ENCODE peak calls at places on chromosomes 2 and 18, in five cellular contexts. One of them, this sample, is unnamed. For H4K20me1, the result is how much of the 10 kb centered on the place peaks cover.

GRCh38 chr2:37449686-37450392 is 105.4 kb downstream of the QPCT start:
- DNase-seq in neural progenitor cell: no peak
- DNase-seq in IMR-90: peak
- DNase-seq in DND-41: no peak
- DNase-seq in fibroblast of lung: no peak
- DNase-seq in this sample: no peak

GRCh38 chr2:5164806-5165525 is 527.2 kb upstream of the SOX11 start:
- DNase-seq in neural progenitor cell: no peak
- DNase-seq in IMR-90: peak
- DNase-seq in DND-41: no peak
- DNase-seq in fibroblast of lung: peak
- DNase-seq in this sample: peak

GRCh38 chr2:234373060-234373459 is 123.8 kb downstream of the ARL4C start:
- DNase-seq in neural progenitor cell: no peak
- DNase-seq in IMR-90: no peak
- DNase-seq in DND-41: no peak
- DNase-seq in fibroblast of lung: no peak
- DNase-seq in this sample: no peak

GRCh38 chr2:3043726-3044125 is 333.9 kb downstream of the EIPR1 start:
- DNase-seq in neural progenitor cell: no peak
- DNase-seq in IMR-90: no peak
- DNase-seq in DND-41: no peak
- DNase-seq in fibroblast of lung: no peak
- DNase-seq in this sample: no peak

GRCh38 chr2:110768591-110768990 is 36.2 kb downstream of the ACOXL start:
- DNase-seq in neural progenitor cell: peak
- DNase-seq in IMR-90: no peak
- DNase-seq in DND-41: no peak
- DNase-seq in fibroblast of lung: no peak
- DNase-seq in this sample: no peak

GRCh38 chr2:42863751-42864150 is 71.4 kb upstream of the HAAO start:
- DNase-seq in neural progenitor cell: no peak
- DNase-seq in IMR-90: no peak
- DNase-seq in DND-41: no peak
- DNase-seq in fibroblast of lung: no peak
- DNase-seq in this sample: no peak

GRCh38 chr2:37168217-37168981 is 11.6 kb upstream of the EIF2AK2 start:
- DNase-seq in neural progenitor cell: peak
- DNase-seq in IMR-90: peak
- DNase-seq in DND-41: peak
- DNase-seq in fibroblast of lung: peak
- DNase-seq in this sample: no peak

GRCh38 chr2:126915903-126916302 is 17.2 kb downstream of the TEX51 start:
- DNase-seq in neural progenitor cell: no peak
- DNase-seq in IMR-90: no peak
- DNase-seq in DND-41: no peak
- DNase-seq in fibroblast of lung: no peak
- DNase-seq in this sample: no peak

GRCh38 chr2:215917953-215918620 is 95.3 kb downstream of the MREG start:
- DNase-seq in neural progenitor cell: no peak
- DNase-seq in IMR-90: peak
- DNase-seq in DND-41: no peak
- DNase-seq in fibroblast of lung: peak
- DNase-seq in this sample: no peak

GRCh38 chr18:7177131-7177744 is 53.7 kb upstream of the LRRC30 start:
- DNase-seq in neural progenitor cell: peak
- DNase-seq in IMR-90: peak
- DNase-seq in DND-41: no peak
- DNase-seq in fibroblast of lung: peak
- DNase-seq in this sample: peak

GRCh38 chr2:65749549-65749948 is 317.1 kb upstream of the SPRED2 start:
- DNase-seq in neural progenitor cell: no peak
- DNase-seq in IMR-90: peak
- DNase-seq in DND-41: no peak
- DNase-seq in fibroblast of lung: peak
- DNase-seq in this sample: no peak

GRCh38 chr2:234996467-234997270 is 44.9 kb downstream of the SH3BP4 start:
- DNase-seq in neural progenitor cell: peak
- DNase-seq in IMR-90: peak
- DNase-seq in DND-41: no peak
- DNase-seq in fibroblast of lung: peak
- DNase-seq in this sample: no peak

GRCh38 chr2:72834561-72834960 is 8.7 kb upstream of the EXOC6B start:
- DNase-seq in neural progenitor cell: no peak
- DNase-seq in IMR-90: no peak
- DNase-seq in DND-41: no peak
- DNase-seq in fibroblast of lung: no peak
- DNase-seq in this sample: no peak

GRCh38 chr18:9808530-9809241 is 77.1 kb upstream of the TXNDC2 start:
- DNase-seq in neural progenitor cell: peak
- DNase-seq in IMR-90: no peak
- DNase-seq in DND-41: no peak
- DNase-seq in fibroblast of lung: peak
- DNase-seq in this sample: no peak

GRCh38 chr2:157874997-157875719 is 972 bp downstream of the ACVR1 start:
- DNase-seq in neural progenitor cell: peak
- DNase-seq in IMR-90: peak
- DNase-seq in DND-41: no peak
- DNase-seq in fibroblast of lung: peak
- DNase-seq in this sample: no peak

GRCh38 chr18:55416791-55417190 is 171.2 kb downstream of the TCF4 start:
- DNase-seq in neural progenitor cell: no peak
- DNase-seq in IMR-90: no peak
- DNase-seq in DND-41: no peak
- DNase-seq in fibroblast of lung: peak
- DNase-seq in this sample: no peak

GRCh38 chr2:196066794-196067382 is 1.7 kb downstream of the DNAH7 start:
- DNase-seq in neural progenitor cell: peak
- DNase-seq in IMR-90: peak
- DNase-seq in DND-41: no peak
- DNase-seq in fibroblast of lung: peak
- DNase-seq in this sample: no peak

GRCh38 chr2:46351388-46352141 is 54.4 kb downstream of the EPAS1 start:
- DNase-seq in neural progenitor cell: no peak
- DNase-seq in IMR-90: no peak
- DNase-seq in DND-41: peak
- DNase-seq in fibroblast of lung: no peak
- DNase-seq in this sample: no peak

GRCh38 chr18:62486290-62486964 is 36.4 kb upstream of the ZCCHC2 start:
- DNase-seq in neural progenitor cell: no peak
- DNase-seq in IMR-90: peak
- DNase-seq in DND-41: no peak
- DNase-seq in fibroblast of lung: no peak
- DNase-seq in this sample: peak

GRCh38 chr18:8786766-8787670 is 81.7 kb downstream of the MTCL1 start:
- DNase-seq in neural progenitor cell: peak
- DNase-seq in IMR-90: no peak
- DNase-seq in DND-41: no peak
- DNase-seq in fibroblast of lung: no peak
- DNase-seq in this sample: peak

GRCh38 chr18:8536226-8536625 is 73.0 kb upstream of the RAB12 start:
- DNase-seq in neural progenitor cell: no peak
- DNase-seq in IMR-90: no peak
- DNase-seq in DND-41: no peak
- DNase-seq in fibroblast of lung: no peak
- DNase-seq in this sample: no peak

GRCh38 chr2:26458365-26459042 is 19.4 kb downstream of the OTOF start:
- DNase-seq in neural progenitor cell: no peak
- DNase-seq in IMR-90: no peak
- DNase-seq in DND-41: no peak
- DNase-seq in fibroblast of lung: no peak
- DNase-seq in this sample: no peak

GRCh38 chr18:25076980-25077780 is 274.8 kb downstream of the ZNF521 start:
- DNase-seq in neural progenitor cell: peak
- DNase-seq in IMR-90: no peak
- DNase-seq in DND-41: no peak
- DNase-seq in fibroblast of lung: no peak
- DNase-seq in this sample: no peak

GRCh38 chr2:10028407-10028987 is 14.9 kb upstream of the KLF11 start:
- DNase-seq in neural progenitor cell: peak
- DNase-seq in IMR-90: no peak
- DNase-seq in DND-41: no peak
- DNase-seq in fibroblast of lung: no peak
- DNase-seq in this sample: no peak

GRCh38 chr2:38716185-38716584 is 35.0 kb downstream of the SRSF7 start:
- DNase-seq in neural progenitor cell: no peak
- DNase-seq in IMR-90: peak
- DNase-seq in DND-41: no peak
- DNase-seq in fibroblast of lung: peak
- DNase-seq in this sample: no peak

GRCh38 chr2:170806548-170806947 is 10.1 kb upstream of the GAD1 start:
- DNase-seq in neural progenitor cell: no peak
- DNase-seq in IMR-90: no peak
- DNase-seq in DND-41: no peak
- DNase-seq in fibroblast of lung: no peak
- DNase-seq in this sample: no peak

GRCh38 chr18:55261253-55261652 is 302.0 kb upstream of the CCDC68 start:
- DNase-seq in neural progenitor cell: no peak
- DNase-seq in IMR-90: no peak
- DNase-seq in DND-41: no peak
- DNase-seq in fibroblast of lung: no peak
- DNase-seq in this sample: no peak

GRCh38 chr2:196096982-196097745 is 28.5 kb upstream of the DNAH7 start:
- DNase-seq in neural progenitor cell: no peak
- DNase-seq in IMR-90: no peak
- DNase-seq in DND-41: no peak
- DNase-seq in fibroblast of lung: no peak
- DNase-seq in this sample: no peak

GRCh38 chr2:270861-271260 is 6.1 kb downstream of the ACP1 start:
- DNase-seq in neural progenitor cell: no peak
- DNase-seq in IMR-90: no peak
- DNase-seq in DND-41: no peak
- DNase-seq in fibroblast of lung: no peak
- DNase-seq in this sample: no peak

GRCh38 chr2:70668432-70668831 is 99.6 kb downstream of the ADD2 start:
- DNase-seq in neural progenitor cell: no peak
- DNase-seq in IMR-90: no peak
- DNase-seq in DND-41: no peak
- DNase-seq in fibroblast of lung: no peak
- DNase-seq in this sample: no peak

GRCh38 chr18:23226930-23227728 is 91.8 kb downstream of the CABLES1 start:
- DNase-seq in neural progenitor cell: no peak
- DNase-seq in IMR-90: peak
- DNase-seq in DND-41: no peak
- DNase-seq in fibroblast of lung: peak
- DNase-seq in this sample: no peak

GRCh38 chr2:36710858-36711520 is 14.5 kb downstream of the VIT start:
- DNase-seq in neural progenitor cell: no peak
- DNase-seq in IMR-90: no peak
- DNase-seq in DND-41: no peak
- DNase-seq in fibroblast of lung: no peak
- DNase-seq in this sample: no peak

GRCh38 chr2:106849253-106849652 is 36.7 kb downstream of the ST6GAL2 start:
- DNase-seq in neural progenitor cell: no peak
- DNase-seq in IMR-90: no peak
- DNase-seq in DND-41: no peak
- DNase-seq in fibroblast of lung: no peak
- DNase-seq in this sample: no peak

GRCh38 chr2:147886136-147886535 is 41.3 kb downstream of the ACVR2A start:
- DNase-seq in neural progenitor cell: no peak
- DNase-seq in IMR-90: no peak
- DNase-seq in DND-41: no peak
- DNase-seq in fibroblast of lung: no peak
- DNase-seq in this sample: no peak

GRCh38 chr2:147884796-147885195 is 40.0 kb downstream of the ACVR2A start:
- DNase-seq in neural progenitor cell: no peak
- DNase-seq in IMR-90: peak
- DNase-seq in DND-41: no peak
- DNase-seq in fibroblast of lung: peak
- DNase-seq in this sample: no peak

GRCh38 chr2:147888665-147889064 is 43.8 kb downstream of the ACVR2A start:
- DNase-seq in neural progenitor cell: no peak
- DNase-seq in IMR-90: no peak
- DNase-seq in DND-41: no peak
- DNase-seq in fibroblast of lung: no peak
- DNase-seq in this sample: no peak
- H4K20me1 ChIP-seq in neural progenitor cell: under half
- H4K20me1 ChIP-seq in IMR-90: under half
- H4K20me1 ChIP-seq in DND-41: under half
- H4K20me1 ChIP-seq in fibroblast of lung: under half
- H4K20me1 ChIP-seq in this sample: under half

GRCh38 chr2:1965726-1966125 is 221.4 kb upstream of the PXDN start:
- DNase-seq in neural progenitor cell: no peak
- DNase-seq in IMR-90: no peak
- DNase-seq in DND-41: no peak
- DNase-seq in fibroblast of lung: no peak
- DNase-seq in this sample: no peak
- H4K20me1 ChIP-seq in neural progenitor cell: under half
- H4K20me1 ChIP-seq in IMR-90: under half
- H4K20me1 ChIP-seq in DND-41: under half
- H4K20me1 ChIP-seq in fibroblast of lung: under half
- H4K20me1 ChIP-seq in this sample: under half

GRCh38 chr18:57748770-57749603 is 54.1 kb downstream of the ATP8B1 start:
- DNase-seq in neural progenitor cell: no peak
- DNase-seq in IMR-90: peak
- DNase-seq in DND-41: no peak
- DNase-seq in fibroblast of lung: peak
- DNase-seq in this sample: no peak
- H4K20me1 ChIP-seq in neural progenitor cell: under half
- H4K20me1 ChIP-seq in IMR-90: under half
- H4K20me1 ChIP-seq in DND-41: under half
- H4K20me1 ChIP-seq in fibroblast of lung: under half
- H4K20me1 ChIP-seq in this sample: under half

GRCh38 chr2:238286095-238286494 is 2.3 kb downstream of the PER2 start:
- DNase-seq in neural progenitor cell: no peak
- DNase-seq in IMR-90: no peak
- DNase-seq in DND-41: no peak
- DNase-seq in fibroblast of lung: no peak
- DNase-seq in this sample: no peak

GRCh38 chr2:238285653-238286082 is 2.7 kb downstream of the PER2 start:
- DNase-seq in neural progenitor cell: peak
- DNase-seq in IMR-90: peak
- DNase-seq in DND-41: no peak
- DNase-seq in fibroblast of lung: peak
- DNase-seq in this sample: peak

GRCh38 chr2:238286987-238287386 is 1.4 kb downstream of the PER2 start:
- DNase-seq in neural progenitor cell: no peak
- DNase-seq in IMR-90: no peak
- DNase-seq in DND-41: no peak
- DNase-seq in fibroblast of lung: no peak
- DNase-seq in this sample: no peak

GRCh38 chr2:238287702-238288649 is at the start of gene PER2:
- DNase-seq in neural progenitor cell: peak
- DNase-seq in IMR-90: peak
- DNase-seq in DND-41: peak
- DNase-seq in fibroblast of lung: peak
- DNase-seq in this sample: no peak

DNA sequence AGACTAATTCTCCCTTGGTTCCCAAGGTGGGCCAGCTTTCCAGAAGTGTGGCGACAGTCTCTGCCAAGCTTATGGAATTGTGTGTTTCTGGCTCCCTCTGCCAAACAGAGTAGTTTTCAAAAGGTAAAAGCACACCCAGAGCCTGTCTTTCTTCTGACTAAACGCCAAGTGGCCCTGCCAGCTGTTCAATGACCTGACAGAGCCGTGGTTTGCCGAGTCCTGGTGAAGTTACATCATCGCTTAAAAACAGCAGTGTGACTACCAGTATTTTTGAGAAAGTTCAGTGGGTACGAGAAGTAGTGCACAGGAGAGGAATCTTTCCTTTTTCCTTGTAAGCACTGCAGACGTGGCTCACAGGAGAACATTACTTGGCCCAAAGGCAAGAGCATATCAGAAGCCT is 1.9 kb downstream of the PER2 start:
- DNase-seq in neural progenitor cell: no peak
- DNase-seq in IMR-90: peak
- DNase-seq in DND-41: no peak
- DNase-seq in fibroblast of lung: peak
- DNase-seq in this sample: no peak
- H4K20me1 ChIP-seq in neural progenitor cell: under half
- H4K20me1 ChIP-seq in IMR-90: under half
- H4K20me1 ChIP-seq in DND-41: half or more
- H4K20me1 ChIP-seq in fibroblast of lung: under half
- H4K20me1 ChIP-seq in this sample: under half